ENCODE peak calls at places on chromosomes 3 and 15, in nine cellular contexts. S is A549, Y is GM23338, H is pancreas, I is HCT116, X is thoracic aorta, L is sigmoid colon, A is right atrium auricular region, E is lung. P is an unnamed sample. For H3K4me1, the result is how much of the 10 kb centered on the place peaks cover.

GRCh38 chr3:184757010-184757651 is 45.3 kb upstream of the MAGEF1 start:
- DNase-seq in A (peak), H (no peak), X (no peak), I (no peak), Y (peak), S (no peak), E (no peak), L (peak), P (peak)

GRCh38 chr3:35088943-35089342 is 550.4 kb upstream of the ARPP21 start:
- DNase-seq in A (no peak), H (no peak), I (no peak), L (no peak), S (no peak), E (no peak), Y (no peak), X (no peak), P (no peak)

GRCh38 chr3:48587686-48588085 is 7.4 kb downstream of the COL7A1 start:
- DNase-seq in Y (no peak), A (no peak), H (no peak), X (no peak), E (no peak), I (no peak), L (no peak), S (no peak), P (no peak)

GRCh38 chr3:45711936-45712335 is 22.7 kb downstream of the SACM1L start:
- DNase-seq in Y (no peak), H (no peak), S (no peak), L (no peak), E (no peak), A (no peak), X (no peak), I (no peak), P (no peak)

GRCh38 chr3:101179637-101180036 is 140.7 kb downstream of the IMPG2 start:
- DNase-seq in E (no peak), A (no peak), L (no peak), I (no peak), X (no peak), Y (no peak), H (no peak), S (no peak), P (no peak)

GRCh38 chr3:183120538-183121215 is 21.4 kb upstream of the MCCC1 start:
- DNase-seq in X (no peak), L (no peak), H (no peak), A (no peak), S (no peak), I (no peak), E (no peak), Y (no peak), P (no peak)

GRCh38 chr15:35550957-35551356 is 5.0 kb upstream of the DPH6 start:
- DNase-seq in I (no peak), L (no peak), H (no peak), E (no peak), S (no peak), X (no peak), A (no peak), Y (no peak), P (no peak)

GRCh38 chr3:128398586-128398985 is 68.1 kb downstream of the DNAJB8 start:
- DNase-seq in Y (peak), H (no peak), I (no peak), L (no peak), S (no peak), A (no peak), X (no peak), E (no peak), P (no peak)

GRCh38 chr3:104628185-104628789 is 738.4 kb upstream of the ALCAM start:
- DNase-seq in A (no peak), I (peak), Y (peak), H (no peak), X (no peak), S (peak), L (no peak), E (no peak), P (peak)

GRCh38 chr3:56125358-56126005 is 342.8 kb downstream of the ERC2 start:
- DNase-seq in S (peak), Y (peak), X (no peak), I (no peak), L (peak), E (no peak), A (no peak), H (no peak), P (peak)

GRCh38 chr3:71066849-71067261 is 516.7 kb downstream of the FOXP1 start:
- DNase-seq in X (no peak), I (no peak), Y (no peak), L (no peak), E (no peak), A (peak), H (no peak), S (no peak), P (peak)

GRCh38 chr15:90376789-90377188 is 11.3 kb upstream of the IQGAP1 start:
- DNase-seq in S (no peak), A (no peak), X (no peak), E (no peak), H (no peak), L (no peak), Y (no peak), I (no peak), P (no peak)

GRCh38 chr15:63832620-63833245 is 1.0 kb downstream of the HERC1 start:
- DNase-seq in I (no peak), A (no peak), E (no peak), L (no peak), Y (peak), S (no peak), H (no peak), X (no peak), P (no peak)

GRCh38 chr15:70707901-70708300 is 55.5 kb downstream of the UACA start:
- DNase-seq in X (no peak), Y (no peak), A (no peak), E (no peak), L (no peak), H (no peak), I (no peak), S (no peak), P (no peak)

GRCh38 chr3:54889731-54890130 is 38.1 kb downstream of the LRTM1 start:
- DNase-seq in H (no peak), A (no peak), X (no peak), E (no peak), I (no peak), S (no peak), Y (no peak), L (no peak), P (no peak)

GRCh38 chr15:73991260-73991659 is 835 bp downstream of the STOML1 start:
- DNase-seq in A (peak), E (peak), I (no peak), L (peak), Y (peak), X (peak), S (no peak), H (peak), P (no peak)

GRCh38 chr15:64144565-64145281 is 6.8 kb upstream of the SNX22 start:
- DNase-seq in A (no peak), X (no peak), E (no peak), H (no peak), I (no peak), Y (no peak), L (peak), S (no peak), P (no peak)

GRCh38 chr3:128322030-128323022 is 144.4 kb downstream of the DNAJB8 start:
- DNase-seq in A (no peak), I (no peak), S (peak), E (no peak), Y (peak), H (peak), L (peak), X (no peak), P (peak)

GRCh38 chr15:75235760-75236729 is 22.1 kb upstream of the GOLGA6C start:
- DNase-seq in E (no peak), L (no peak), X (no peak), Y (no peak), A (no peak), S (no peak), H (peak), I (no peak), P (no peak)

GRCh38 chr3:49712166-49712565 is 7.3 kb downstream of the AMIGO3 start:
- DNase-seq in E (no peak), Y (no peak), L (peak), H (no peak), I (no peak), A (no peak), X (no peak), S (no peak), P (no peak)

GRCh38 chr15:100602822-100603393 is 519 bp downstream of the ASB7 start:
- DNase-seq in X (no peak), Y (peak), I (no peak), L (no peak), H (peak), A (no peak), S (peak), E (no peak), P (peak)

GRCh38 chr3:65988440-65988839 is 50.3 kb downstream of the MAGI1 start:
- DNase-seq in H (no peak), A (no peak), L (no peak), E (no peak), S (no peak), I (no peak), Y (no peak), X (no peak), P (no peak)

GRCh38 chr15:37072181-37072580 is 28.2 kb downstream of the MEIS2 start:
- DNase-seq in X (no peak), E (no peak), H (no peak), A (no peak), I (no peak), Y (no peak), S (no peak), L (no peak), P (peak)

GRCh38 chr3:27914199-27914598 is 192.1 kb upstream of the EOMES start:
- DNase-seq in E (no peak), S (peak), H (no peak), I (no peak), A (no peak), Y (peak), X (no peak), L (no peak), P (no peak)

GRCh38 chr15:31216210-31216911 is 110.3 kb upstream of the KLF13 start:
- DNase-seq in E (peak), I (no peak), H (peak), A (peak), X (peak), Y (peak), L (peak), S (peak), P (peak)

GRCh38 chr3:123449986-123450474 is 1.1 kb upstream of the ADCY5 start:
- DNase-seq in A (no peak), Y (peak), X (no peak), E (no peak), S (no peak), L (no peak), I (no peak), H (no peak), P (no peak)

GRCh38 chr3:103048371-103048722 is 613.5 kb downstream of the ZPLD1 start:
- DNase-seq in X (no peak), S (no peak), Y (no peak), A (no peak), H (no peak), E (no peak), L (no peak), I (peak), P (no peak)

GRCh38 chr15:100690032-100690785 is 87.8 kb downstream of the ASB7 start:
- DNase-seq in A (no peak), Y (no peak), L (no peak), E (no peak), I (no peak), H (no peak), X (no peak), S (no peak), P (no peak)

GRCh38 chr3:141401584-141402475 is 33.5 kb downstream of the ZBTB38 start:
- DNase-seq in E (peak), I (no peak), L (no peak), X (no peak), A (no peak), H (peak), Y (peak), S (peak), P (peak)
- H3K4me1 ChIP-seq in E (under half), I (under half), L (under half), X (half or more), A (half or more), H (under half), Y (under half), S (half or more), P (under half)

DNA sequence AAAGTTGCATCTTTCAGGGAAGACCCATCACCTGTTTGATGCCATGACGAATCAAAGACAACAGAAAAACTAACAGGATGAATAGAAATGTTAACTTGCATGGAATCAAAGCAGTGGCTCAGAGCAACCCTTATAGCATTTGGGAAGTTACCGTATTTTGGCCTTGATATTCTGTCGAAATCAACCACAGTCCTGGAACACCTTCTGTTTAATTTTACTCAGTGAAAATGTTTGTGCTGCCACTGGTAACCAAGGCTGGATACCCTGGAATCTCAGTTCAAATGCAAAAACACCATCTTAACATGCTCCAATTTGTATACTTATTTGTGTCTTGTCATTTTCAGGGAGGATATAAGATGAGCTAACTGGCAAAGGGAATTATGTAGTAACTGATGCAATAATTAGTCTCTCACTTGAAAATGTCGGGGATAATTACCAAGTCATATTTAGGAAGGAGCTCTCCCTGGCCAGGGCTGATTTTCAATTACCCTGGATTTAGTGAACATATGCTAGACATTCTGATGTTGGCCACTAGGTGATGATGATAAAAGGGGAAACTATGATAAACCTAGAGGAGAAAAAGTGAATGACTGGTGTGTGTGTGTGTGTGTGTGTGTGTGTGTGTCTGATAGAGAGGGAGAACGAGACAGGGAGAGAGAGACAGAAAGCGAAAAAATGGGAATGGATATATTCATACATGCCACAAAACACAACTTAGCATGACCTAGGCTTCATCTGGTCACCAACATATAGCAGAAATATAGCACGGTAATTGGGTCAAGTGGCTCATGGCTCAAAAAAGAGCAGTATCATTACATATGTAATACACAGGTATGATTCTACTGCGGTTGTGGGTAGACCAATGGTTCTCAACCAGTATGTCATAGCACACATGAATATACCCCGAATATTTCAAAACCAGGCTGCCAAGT is 19.0 kb upstream of the PRICKLE2 start:
- DNase-seq in H (no peak), A (no peak), S (peak), I (peak), Y (peak), X (no peak), L (no peak), E (no peak), P (peak)
- TF ChIP-seq CTCF in H (no peak), A (no peak), S (peak), I (peak), Y (peak), X (peak), L (peak), E (no peak), P (peak)

GRCh38 chr3:30646961-30647752 is 40.8 kb downstream of the TGFBR2 start:
- DNase-seq in E (no peak), I (no peak), H (no peak), S (no peak), Y (no peak), L (no peak), X (no peak), A (no peak), P (no peak)
- H3K4me1 ChIP-seq in E (under half), I (under half), H (under half), S (under half), Y (under half), L (under half), X (under half), A (half or more), P (under half)

GRCh38 chr15:45395956-45396355 is 17.6 kb upstream of the GATM start:
- DNase-seq in Y (no peak), X (no peak), A (no peak), E (no peak), S (no peak), L (no peak), I (no peak), H (no peak), P (no peak)

GRCh38 chr15:45391746-45392711 is 13.7 kb upstream of the GATM start:
- DNase-seq in A (no peak), H (no peak), S (no peak), I (no peak), Y (no peak), X (no peak), E (no peak), L (no peak), P (no peak)

GRCh38 chr15:45397116-45397665 is 18.8 kb upstream of the GATM start:
- DNase-seq in L (no peak), Y (no peak), I (no peak), E (no peak), S (no peak), H (no peak), A (no peak), X (no peak), P (no peak)

GRCh38 chr15:45394681-45395080 is 16.3 kb upstream of the GATM start:
- DNase-seq in Y (no peak), E (no peak), A (no peak), I (no peak), X (no peak), H (no peak), L (no peak), S (no peak), P (no peak)

GRCh38 chr15:45393851-45394250 is 15.5 kb upstream of the GATM start:
- DNase-seq in H (no peak), A (no peak), Y (peak), E (no peak), I (no peak), S (peak), X (no peak), L (no peak), P (no peak)
- TF ChIP-seq CTCF in H (no peak), A (no peak), Y (peak), E (no peak), I (no peak), S (peak), X (no peak), L (no peak), P (peak)

GRCh38 chr15:25798207-25798931 is 64.8 kb downstream of the ATP10A start:
- DNase-seq in A (no peak), L (no peak), H (no peak), I (no peak), E (no peak), Y (no peak), S (no peak), X (no peak), P (no peak)
- H3K4me1 ChIP-seq in A (under half), L (under half), H (under half), I (under half), E (under half), Y (under half), S (under half), X (half or more), P (under half)

GRCh38 chr15:40272713-40273056 is 10.2 kb downstream of the ANKRD63 start:
- DNase-seq in I (no peak), L (no peak), X (no peak), E (no peak), H (no peak), A (no peak), Y (no peak), S (peak), P (no peak)
- TF ChIP-seq CTCF in I (peak), L (no peak), X (no peak), E (no peak), H (no peak), A (no peak), Y (no peak), S (peak), P (no peak)